ENCODE peak calls at places on chromosomes 13 and 19, in six cellular contexts. Y is fibroblast of pulmonary artery; T is CD8-positive, alpha-beta T cell; A is osteoblast; R is A549; N is lower leg skin. D is an unnamed sample.

GRCh38 chr13:99663185-99663825 is 162.0 kb downstream of the TM9SF2 start:
- DNase-seq in T (no peak), N (no peak), A (no peak), Y (no peak), R (no peak), D (no peak)

GRCh38 chr13:109145631-109146030 is 516.2 kb downstream of the MYO16 start:
- DNase-seq in Y (peak; percentile 85), N (no peak), R (peak; percentile 78), A (peak; percentile 90), T (no peak), D (no peak)

GRCh38 chr13:37546087-37546486 is 52.5 kb downstream of the POSTN start:
- DNase-seq in N (no peak), Y (no peak), T (no peak), A (no peak), R (no peak), D (no peak)

GRCh38 chr13:45989607-45990006 is 62.9 kb downstream of the ZC3H13 start:
- DNase-seq in A (peak; percentile 79), Y (peak; percentile 77), N (no peak), T (no peak), R (no peak), D (no peak)

GRCh38 chr19:10551698-10552301 is 8.1 kb downstream of the ATG4D start:
- DNase-seq in Y (peak; percentile 49), R (peak; percentile 72), T (no peak), A (peak; percentile 91), N (no peak), D (no peak)

GRCh38 chr19:42468273-42468796 is 25.6 kb upstream of the CXCL17 start:
- DNase-seq in T (no peak), Y (peak; percentile 67), A (peak; percentile 95), R (peak; percentile 55), N (no peak), D (peak; percentile 49)

GRCh38 chr13:28337196-28338045 is 157.5 kb downstream of the FLT1 start:
- DNase-seq in N (peak; percentile 19), R (no peak), Y (peak; percentile 86), T (no peak), A (peak; percentile 80), D (no peak)

GRCh38 chr13:40026741-40027140 is 371.3 kb downstream of the COG6 start:
- DNase-seq in T (no peak), N (no peak), A (no peak), R (no peak), Y (no peak), D (no peak)

GRCh38 chr19:55352040-55352439 is 2.5 kb downstream of the COX6B2 start:
- DNase-seq in R (no peak), T (no peak), A (peak; percentile 90), Y (no peak), N (no peak), D (no peak)

GRCh38 chr19:55352746-55353145 is 1.8 kb downstream of the COX6B2 start:
- DNase-seq in A (no peak), T (no peak), Y (no peak), R (no peak), N (no peak), D (no peak)

GRCh38 chr19:55354698-55355212 is at the start of gene COX6B2:
- DNase-seq in A (no peak), Y (no peak), T (no peak), R (no peak), N (no peak), D (no peak)

GRCh38 chr19:55353803-55354697 is 469 bp downstream of the COX6B2 start:
- DNase-seq in R (peak; percentile 75), N (no peak), Y (peak; percentile 41), A (peak; percentile 98), T (peak; percentile 57), D (peak; percentile 55)

DNA sequence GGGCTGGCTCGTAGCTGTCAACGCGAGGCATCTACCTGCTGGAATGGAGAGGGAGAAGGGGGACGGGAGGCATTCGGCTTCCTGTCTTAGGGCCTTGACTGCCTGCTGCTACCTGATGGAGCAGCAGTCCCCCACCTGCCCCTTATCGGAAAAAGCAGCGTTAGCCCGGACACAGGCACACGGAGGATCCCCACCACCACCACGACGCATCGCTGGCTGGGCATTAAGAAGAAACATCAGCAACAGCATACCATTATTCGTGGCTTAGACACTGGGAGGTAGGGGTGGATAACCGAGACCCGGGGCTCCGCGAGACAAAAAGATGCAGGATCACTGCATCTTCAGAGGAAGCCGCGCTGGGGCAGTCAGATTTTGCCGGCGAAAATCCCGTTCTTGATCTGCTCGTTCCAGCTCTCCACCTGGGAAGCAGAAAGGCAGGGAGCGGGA is 1.1 kb downstream of the COX6B2 start:
- DNase-seq in N (no peak), A (peak; percentile 91), R (no peak), Y (no peak), T (no peak), D (no peak)
- H3K4me3 ChIP-seq in N (no peak overlapping the region), A (peak overlapping the region; percentile 64), R (peak overlapping the region; percentile 50), Y (peak overlapping the region; percentile 51), T (peak overlapping the region; percentile 48), D (peak overlapping the region; percentile 21)

GRCh38 chr19:1472227-1473055 is 6.6 kb downstream of the C19orf25 start:
- DNase-seq in Y (no peak), R (no peak), N (no peak), T (no peak), A (no peak), D (no peak)

GRCh38 chr19:1469200-1469935 is 9.6 kb downstream of the C19orf25 start:
- DNase-seq in R (no peak), Y (no peak), N (no peak), T (no peak), A (peak; percentile 94), D (no peak)

GRCh38 chr19:1471514-1472107 is 7.4 kb downstream of the C19orf25 start:
- DNase-seq in Y (no peak), A (peak; percentile 96), R (no peak), N (no peak), T (no peak), D (no peak)

GRCh38 chr19:1469936-1470863 is 8.8 kb downstream of the C19orf25 start:
- DNase-seq in R (no peak), Y (no peak), T (peak; percentile 38), A (peak; percentile 95), N (no peak), D (no peak)

GRCh38 chr19:1470864-1471513 is 8.0 kb downstream of the C19orf25 start:
- DNase-seq in A (peak; percentile 97), R (no peak), Y (no peak), T (no peak), N (no peak), D (no peak)
- H3K4me3 ChIP-seq in A (no peak overlapping the region), R (no peak overlapping the region), Y (peak overlapping the region; percentile 43), T (peak overlapping the region; percentile 58), N (no peak overlapping the region), D (peak overlapping the region; percentile 56)

DNA sequence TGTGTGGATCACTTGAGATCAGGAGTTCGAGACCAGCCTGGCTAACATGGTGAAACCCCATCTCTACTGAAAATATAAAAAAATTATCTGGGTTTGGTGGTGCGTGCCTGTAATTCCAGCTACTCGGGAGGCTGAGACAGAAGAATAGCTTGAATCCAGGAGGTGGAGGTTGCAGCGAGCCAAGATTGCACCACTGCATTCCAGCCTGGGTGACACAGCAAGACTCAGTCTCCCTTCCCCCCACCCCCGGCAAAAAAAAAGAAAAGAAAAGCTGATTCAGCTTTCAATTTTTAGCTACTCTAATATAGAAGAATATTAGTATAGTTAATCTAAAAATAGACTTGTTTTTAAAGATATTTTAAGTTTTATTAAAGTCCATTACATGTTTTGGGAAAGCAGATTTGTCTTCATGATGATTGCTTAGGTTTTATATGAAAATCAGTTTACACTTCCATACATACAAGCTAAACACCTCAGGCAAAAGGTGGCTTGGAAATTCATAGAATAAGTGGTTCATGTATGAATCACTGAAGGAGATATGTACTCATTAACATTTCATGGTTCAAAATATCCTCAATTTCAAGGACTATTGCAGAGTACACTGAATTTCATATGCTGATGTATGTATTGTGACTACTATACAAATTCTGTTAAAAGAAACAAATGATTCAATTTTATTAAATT is 165.2 kb downstream of the TDRD3 start:
- DNase-seq in N (no peak), R (no peak), Y (peak; percentile 27), T (no peak), A (no peak), D (no peak)
- H3K4me3 ChIP-seq in N (no peak overlapping the region), R (no peak overlapping the region), Y (no peak overlapping the region), T (no peak overlapping the region), A (no peak overlapping the region), D (no peak overlapping the region)

DNA sequence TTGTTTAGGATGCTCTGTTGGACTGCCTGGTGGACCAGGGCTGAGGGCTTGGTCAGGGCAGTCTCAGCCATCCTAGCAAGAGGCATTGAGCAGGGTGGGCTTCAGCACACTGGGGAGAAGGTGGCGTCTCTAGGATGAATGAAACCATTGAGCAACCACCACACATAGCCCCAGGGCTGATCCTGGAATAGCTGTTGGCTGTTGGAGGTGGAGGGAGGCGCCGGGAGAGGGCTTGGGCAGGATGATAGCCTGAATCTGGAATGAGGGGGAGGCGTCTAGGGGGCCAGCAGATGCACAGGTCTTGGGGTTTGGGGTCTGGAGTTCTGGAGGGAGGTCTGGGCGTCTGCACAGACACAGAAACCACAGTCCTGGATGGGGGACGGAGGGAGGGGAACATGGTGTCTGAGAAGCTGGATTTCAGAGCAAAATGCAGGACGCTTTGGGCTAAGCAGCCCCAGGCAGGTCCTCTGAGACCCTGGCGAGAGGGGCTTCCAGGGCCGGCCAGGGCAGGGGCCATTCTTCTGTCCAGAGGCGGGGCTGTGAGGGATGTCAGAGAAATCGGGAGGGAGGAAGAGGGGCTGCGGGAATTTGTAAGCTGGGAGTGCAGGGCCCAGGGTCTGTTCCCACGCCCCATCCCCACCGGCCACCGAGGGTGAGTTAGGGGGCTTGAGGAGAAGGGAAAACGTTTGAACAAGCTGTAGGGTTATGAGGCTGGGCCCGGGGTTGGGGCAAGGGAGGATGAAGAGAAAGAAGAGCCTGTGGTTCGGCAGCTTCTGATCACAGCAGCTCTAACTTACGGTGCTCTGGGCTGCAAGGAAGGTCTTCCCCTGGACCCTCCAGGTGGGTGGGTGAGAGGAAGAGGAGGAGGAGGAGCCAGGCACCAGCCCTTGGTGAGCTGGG is 5.2 kb downstream of the TRAPPC5 start:
- DNase-seq in A (peak; percentile 69), R (no peak), T (no peak), Y (no peak), N (no peak), D (no peak)
- H3K4me3 ChIP-seq in A (no peak overlapping the region), R (no peak overlapping the region), T (no peak overlapping the region), Y (no peak overlapping the region), N (no peak overlapping the region), D (no peak overlapping the region)

DNA sequence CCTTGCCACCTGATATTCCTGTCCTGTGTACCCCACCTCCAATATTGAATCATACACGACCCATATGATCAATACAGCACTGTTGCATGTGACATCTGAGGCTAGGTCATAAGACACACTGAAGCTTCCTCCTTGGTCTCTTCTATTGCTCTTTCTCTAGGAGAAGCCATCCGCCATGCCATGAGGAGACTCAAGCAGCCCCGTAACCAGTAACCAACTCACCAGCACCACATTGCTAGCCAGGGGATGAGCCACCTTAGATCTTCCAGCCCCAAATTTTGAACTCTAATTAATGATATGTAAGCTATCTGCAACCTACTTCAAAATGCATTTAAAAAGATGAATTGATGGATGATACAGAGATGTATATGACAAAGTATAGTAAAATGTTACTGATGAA is 28.6 kb downstream of the ZNF557 start:
- DNase-seq in R (no peak), A (no peak), Y (no peak), N (no peak), T (no peak), D (no peak)
- H3K4me3 ChIP-seq in R (peak overlapping the region; percentile 50), A (peak overlapping the region; percentile 90), Y (peak overlapping the region; percentile 76), N (no peak overlapping the region), T (no peak overlapping the region), D (no peak overlapping the region)